ENCODE peak calls at places on chromosomes 13 and 19, in seven cellular contexts. H is suprapubic skin, P is heart right ventricle, A is neural progenitor cell, T is upper lobe of left lung, R is aorta, Q is Peyer's patch. G is an unnamed sample.

GRCh38 chr19:3284759-3285646 is 60.5 kb downstream of the CELF5 start:
- DNase-seq in R (no peak), T (peak; percentile 90), H (peak; percentile 91), P (no peak), A (peak; percentile 97), Q (peak; percentile 33), G (peak; percentile 68)

GRCh38 chr13:95059306-95059705 is 241.9 kb downstream of the ABCC4 start:
- DNase-seq in H (no peak), Q (no peak), P (no peak), A (peak; percentile 70), T (no peak), R (no peak), G (no peak)

GRCh38 chr13:51328488-51328887 is 11.0 kb upstream of the SERPINE3 start:
- DNase-seq in T (no peak), Q (no peak), H (no peak), A (peak; percentile 94), P (no peak), R (no peak), G (no peak)

GRCh38 chr13:21020176-21020575 is 41.2 kb downstream of the LATS2 start:
- DNase-seq in P (no peak), R (no peak), H (no peak), A (no peak), Q (no peak), T (no peak), G (no peak)

GRCh38 chr19:5953034-5953589 is 24.8 kb downstream of the RANBP3 start:
- DNase-seq in P (no peak), T (no peak), Q (no peak), H (no peak), R (no peak), A (no peak), G (no peak)

GRCh38 chr19:42653841-42654240 is 59.1 kb upstream of the CEACAM8 start:
- DNase-seq in T (no peak), P (no peak), Q (no peak), A (no peak), R (no peak), H (no peak), G (no peak)

GRCh38 chr13:94329754-94330551 is 149.5 kb downstream of the DCT start:
- DNase-seq in H (no peak), R (no peak), P (no peak), Q (no peak), T (no peak), A (no peak), G (no peak)

GRCh38 chr13:91232716-91233115 is 114.8 kb upstream of the MIR17HG start:
- DNase-seq in T (no peak), H (no peak), Q (no peak), R (no peak), A (no peak), P (no peak), G (no peak)

GRCh38 chr19:43950834-43951626 is at the start of gene ZNF221:
- DNase-seq in A (peak; percentile 96), T (peak; percentile 92), P (peak; percentile 95), Q (peak; percentile 78), H (peak; percentile 89), R (peak; percentile 95), G (peak; percentile 42)

GRCh38 chr19:54517483-54517882 is 14.9 kb downstream of the LAIR2 start:
- DNase-seq in T (no peak), H (no peak), Q (no peak), A (peak; percentile 60), R (peak; percentile 58), P (peak; percentile 48), G (peak; percentile 30)

GRCh38 chr19:54114340-54114826 is 1.1 kb downstream of the TFPT start:
- DNase-seq in H (no peak), Q (peak; percentile 72), P (peak; percentile 54), T (peak; percentile 72), A (peak; percentile 29), R (peak; percentile 70), G (peak; percentile 54)

GRCh38 chr19:33472696-33473624 is 48.6 kb downstream of the PEPD start:
- DNase-seq in A (no peak), T (peak; percentile 3), R (no peak), P (no peak), Q (no peak), H (peak; percentile 54), G (no peak)

GRCh38 chr13:105971312-105971711 is 564.1 kb downstream of the EFNB2 start:
- DNase-seq in P (no peak), A (peak; percentile 12), Q (no peak), R (no peak), T (no peak), H (no peak), G (no peak)

GRCh38 chr19:41323430-41324125 is 13.6 kb downstream of the CCDC97 start:
- DNase-seq in A (no peak), R (peak; percentile 85), Q (no peak), T (peak; percentile 51), H (no peak), P (no peak), G (no peak)

GRCh38 chr19:41321204-41321599 is 11.2 kb downstream of the CCDC97 start:
- DNase-seq in T (no peak), Q (no peak), A (no peak), R (no peak), H (no peak), P (no peak), G (no peak)

GRCh38 chr19:41323023-41323422 is 13.1 kb downstream of the CCDC97 start:
- DNase-seq in R (no peak), Q (no peak), H (no peak), P (no peak), T (no peak), A (no peak), G (no peak)

GRCh38 chr19:41321600-41322270 is 11.8 kb downstream of the CCDC97 start:
- DNase-seq in R (no peak), T (peak; percentile 59), Q (no peak), P (no peak), H (no peak), A (peak; percentile 80), G (no peak)

GRCh38 chr19:41322451-41322850 is 12.5 kb downstream of the CCDC97 start:
- DNase-seq in T (no peak), Q (no peak), P (no peak), H (no peak), A (no peak), R (no peak), G (no peak)
- H3K27ac ChIP-seq in T (peak overlapping the region; percentile 79), Q (peak overlapping the region; percentile 74), P (peak overlapping the region; percentile 90), H (peak overlapping the region; percentile 87), A (no peak overlapping the region), R (peak overlapping the region; percentile 80), G (peak overlapping the region; percentile 79)

DNA sequence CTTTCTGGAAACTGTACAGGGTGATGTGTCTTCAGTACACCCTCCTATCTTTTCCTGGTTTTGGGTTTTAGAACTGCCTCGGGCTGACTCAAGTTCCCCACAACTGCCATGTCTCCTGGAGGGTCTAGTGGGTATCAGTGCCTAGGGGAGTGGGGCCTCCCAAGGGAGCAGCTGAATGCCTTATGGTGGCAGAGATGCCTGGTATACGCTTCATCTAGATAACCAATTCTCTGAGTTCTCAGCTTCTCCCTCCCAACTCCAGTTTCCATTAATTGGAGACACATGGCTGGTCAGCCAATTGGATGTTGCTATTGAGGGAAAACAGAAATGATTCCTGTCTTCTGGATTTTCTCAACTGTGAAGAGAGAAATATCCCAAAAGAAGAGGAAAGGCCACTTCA is 12.8 kb downstream of the ZNF439 start:
- DNase-seq in P (no peak), R (no peak), Q (no peak), T (no peak), A (no peak), H (no peak), G (no peak)
- H3K9me3 ChIP-seq in P (no peaks in the 10 kb centered on the region), R (peaks cover 32% of the 10 kb centered on the region), Q (peaks cover 14% of the 10 kb centered on the region), T (peaks cover 19% of the 10 kb centered on the region), A (no peaks in the 10 kb centered on the region), H (no peaks in the 10 kb centered on the region), G (peaks cover 19% of the 10 kb centered on the region)

DNA sequence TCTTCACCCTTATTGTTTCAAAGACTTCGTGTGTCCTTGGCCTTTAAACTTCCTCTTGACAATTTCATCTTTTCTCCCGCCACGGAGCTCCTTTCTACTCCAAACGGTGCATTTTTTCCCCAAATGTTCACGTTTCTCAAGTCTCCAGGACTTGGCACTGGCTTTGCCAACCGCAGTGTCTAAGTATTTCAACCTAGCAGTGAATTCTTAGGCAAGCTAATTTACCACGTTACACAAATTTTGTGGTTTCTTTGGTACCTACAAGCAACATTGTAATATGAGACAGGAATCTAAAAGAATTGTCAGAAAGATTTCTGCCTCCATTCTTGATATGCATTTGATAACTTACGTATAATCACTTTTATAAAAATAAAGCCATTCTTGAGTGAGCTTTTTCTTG is 10.8 kb downstream of the ZIC2 start:
- DNase-seq in P (no peak), Q (no peak), A (peak; percentile 24), R (no peak), T (no peak), H (no peak), G (no peak)
- H3K27me3 ChIP-seq in P (peaks cover 75% of the 10 kb centered on the region), Q (no peaks in the 10 kb centered on the region), A (peaks cover 100% of the 10 kb centered on the region), R (no peaks in the 10 kb centered on the region), T (peaks cover 96% of the 10 kb centered on the region), H (peaks cover 100% of the 10 kb centered on the region), G (peaks cover 99% of the 10 kb centered on the region)

DNA sequence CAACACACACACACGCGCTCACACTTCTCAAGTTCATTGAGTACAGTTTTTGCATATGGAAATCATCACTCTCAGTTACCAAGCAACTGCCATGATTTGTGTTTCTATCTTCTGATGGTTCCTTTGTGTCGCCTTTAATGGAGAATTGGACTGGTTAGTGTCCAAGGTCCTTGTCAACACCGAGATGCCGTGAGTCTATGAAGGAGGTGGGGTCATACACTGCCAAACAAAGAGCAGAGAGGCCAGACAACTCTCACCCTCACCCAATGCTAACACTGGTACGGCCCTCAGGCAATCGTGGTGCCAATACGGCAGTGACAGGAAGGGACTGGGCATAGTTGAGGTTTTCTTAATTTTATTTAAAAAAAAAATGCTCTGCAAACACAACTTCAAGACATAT is 9.6 kb upstream of the SERP2 start:
- DNase-seq in Q (no peak), P (peak; percentile 40), R (no peak), A (no peak), H (no peak), T (no peak), G (no peak)
- H3K27ac ChIP-seq in Q (no peak overlapping the region), P (peak overlapping the region; percentile 16), R (no peak overlapping the region), A (peak overlapping the region; percentile 3), H (no peak overlapping the region), T (no peak overlapping the region), G (no peak overlapping the region)

GRCh38 chr19:20385056-20385455 is 180.5 kb downstream of the ZNF737 start:
- DNase-seq in Q (no peak), H (no peak), R (no peak), T (no peak), P (no peak), A (no peak), G (no peak)
- H3K9me3 ChIP-seq in Q (peaks cover 10% of the 10 kb centered on the region), H (peaks cover 12% of the 10 kb centered on the region), R (peaks cover 3% of the 10 kb centered on the region), T (peaks cover 13% of the 10 kb centered on the region), P (no peaks in the 10 kb centered on the region), A (peaks cover 5% of the 10 kb centered on the region), G (no peaks in the 10 kb centered on the region)

DNA sequence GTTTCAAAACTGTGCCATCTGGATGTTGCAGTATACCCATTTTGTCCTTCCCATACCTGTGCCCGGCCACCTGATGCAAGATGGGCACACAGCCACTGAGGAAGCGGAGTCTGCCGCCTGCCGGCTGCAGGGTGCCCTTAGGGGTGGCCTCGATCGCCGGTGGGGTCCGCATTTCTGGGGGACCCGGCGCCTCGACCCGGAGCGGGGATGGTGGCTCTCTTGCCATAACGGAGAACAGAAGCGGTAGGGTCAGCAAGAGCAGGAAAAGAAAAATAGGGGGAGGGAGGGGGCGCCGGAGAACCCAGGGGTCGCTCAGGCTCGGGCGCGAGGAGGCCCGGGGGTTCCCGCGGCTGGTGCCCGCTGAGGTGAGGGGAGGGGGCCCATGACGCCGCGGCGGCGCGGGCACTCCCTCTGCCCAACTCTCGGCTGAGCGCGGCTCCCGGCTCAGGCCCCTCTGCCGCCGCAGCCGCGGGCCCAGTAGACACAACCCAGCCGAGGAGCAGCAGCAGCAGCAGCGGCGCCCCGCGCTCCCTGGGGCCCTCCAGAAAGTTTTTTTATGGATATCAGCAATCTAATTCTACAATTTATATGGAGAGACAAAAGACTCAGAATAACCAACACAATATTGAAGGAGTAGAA is 13.8 kb upstream of the CYP4F2 start:
- DNase-seq in P (no peak), Q (no peak), A (no peak), R (no peak), T (no peak), H (no peak), G (no peak)
- H3K27me3 ChIP-seq in P (no peaks in the 10 kb centered on the region), Q (no peaks in the 10 kb centered on the region), A (no peaks in the 10 kb centered on the region), R (no peaks in the 10 kb centered on the region), T (peaks cover 5% of the 10 kb centered on the region), H (peaks cover 51% of the 10 kb centered on the region), G (peaks cover 23% of the 10 kb centered on the region)